ENCODE peak calls at places on chromosomes 3 and 15, in eight cellular contexts. L, I, R, B, G, U, O and K are unnamed samples.

GRCh38 chr15:89830622-89831021 is 16.0 kb upstream of the ANPEP start:
- DNase-seq in R (no peak), U (no peak), B (no peak), O (no peak), I (no peak), L (no peak), G (no peak), K (no peak)

GRCh38 chr3:148229107-148229506 is 468.6 kb upstream of the AGTR1 start:
- DNase-seq in O (no peak), I (no peak), R (no peak), G (no peak), B (no peak), U (no peak), L (no peak), K (no peak)

GRCh38 chr15:29428925-29429573 is 159.4 kb upstream of the NSMCE3 start:
- DNase-seq in G (no peak), I (no peak), O (no peak), U (no peak), L (no peak), B (no peak), R (no peak), K (no peak)

GRCh38 chr15:80179025-80179759 is 26.4 kb downstream of the FAH start:
- DNase-seq in R (no peak), O (peak; percentile 86), U (no peak), L (peak; percentile 93), I (no peak), G (peak; percentile 87), B (peak; percentile 34), K (peak; percentile 98)

GRCh38 chr3:87968668-87969067 is 90.1 kb downstream of the CGGBP1 start:
- DNase-seq in L (no peak), U (no peak), B (no peak), O (no peak), G (no peak), I (no peak), R (no peak), K (no peak)

GRCh38 chr3:120741837-120742197 is 499 bp downstream of the RABL3 start:
- DNase-seq in O (no peak), U (no peak), R (peak; percentile 18), G (peak; percentile 51), L (no peak), I (no peak), B (peak; percentile 26), K (no peak)

GRCh38 chr3:72309626-72310025 is 524.7 kb upstream of the PROK2 start:
- DNase-seq in I (no peak), R (no peak), U (no peak), O (no peak), L (no peak), G (no peak), B (no peak), K (no peak)

GRCh38 chr3:112134335-112135124 is 1.5 kb upstream of the GCSAM start:
- DNase-seq in L (peak; percentile 10), R (no peak), B (no peak), I (no peak), G (peak; percentile 30), U (no peak), O (peak; percentile 40), K (peak; percentile 6)

GRCh38 chr3:46574263-46574662 is 8.2 kb upstream of the LRRC2 start:
- DNase-seq in B (no peak), L (no peak), U (no peak), I (no peak), O (no peak), R (no peak), G (no peak), K (no peak)

GRCh38 chr3:164351126-164351525 is 727.2 kb downstream of the SI start:
- DNase-seq in G (no peak), R (no peak), U (no peak), I (no peak), O (peak; percentile 40), B (no peak), L (peak; percentile 23), K (peak; percentile 26)

GRCh38 chr3:126434264-126434590 is 39.5 kb downstream of the CFAP100 start:
- DNase-seq in L (no peak), B (peak; percentile 20), U (peak; percentile 11), I (peak; percentile 4), R (no peak), G (no peak), O (no peak), K (no peak)

GRCh38 chr3:107956991-107957467 is 133.8 kb downstream of the CD47 start:
- DNase-seq in B (peak; percentile 66), U (peak; percentile 51), L (peak; percentile 18), O (peak; percentile 84), R (no peak), G (peak; percentile 98), I (peak; percentile 84), K (peak; percentile 31)

GRCh38 chr3:36700537-36701248 is 63.7 kb downstream of the DCLK3 start:
- DNase-seq in O (peak; percentile 88), G (peak; percentile 87), L (peak; percentile 64), U (peak; percentile 23), I (peak; percentile 13), R (peak; percentile 33), B (no peak), K (peak; percentile 84)

GRCh38 chr15:58793862-58794261 is 22.8 kb downstream of the MINDY2 start:
- DNase-seq in R (no peak), B (no peak), L (peak; percentile 74), O (no peak), G (peak; percentile 32), I (no peak), U (no peak), K (peak; percentile 79)

GRCh38 chr15:75661041-75661778 is 13.5 kb downstream of the SNX33 start:
- DNase-seq in O (peak; percentile 97), B (peak; percentile 87), R (no peak), G (peak; percentile 93), I (peak; percentile 91), U (peak; percentile 78), L (peak; percentile 91), K (peak; percentile 96)
- H3K4me3 ChIP-seq in O (peak overlapping the region; percentile 52), B (no peak overlapping the region), R (no peak overlapping the region), G (peak overlapping the region; percentile 19), I (no peak overlapping the region), U (no peak overlapping the region), L (no peak overlapping the region), K (no peak overlapping the region)

GRCh38 chr3:10234526-10235230 is 13.6 kb upstream of the TATDN2 start:
- DNase-seq in U (no peak), R (no peak), B (no peak), L (no peak), G (no peak), O (no peak), I (no peak), K (no peak)
- H3K4me3 ChIP-seq in U (no peak overlapping the region), R (no peak overlapping the region), B (no peak overlapping the region), L (no peak overlapping the region), G (no peak overlapping the region), O (no peak overlapping the region), I (no peak overlapping the region), K (no peak overlapping the region)

DNA sequence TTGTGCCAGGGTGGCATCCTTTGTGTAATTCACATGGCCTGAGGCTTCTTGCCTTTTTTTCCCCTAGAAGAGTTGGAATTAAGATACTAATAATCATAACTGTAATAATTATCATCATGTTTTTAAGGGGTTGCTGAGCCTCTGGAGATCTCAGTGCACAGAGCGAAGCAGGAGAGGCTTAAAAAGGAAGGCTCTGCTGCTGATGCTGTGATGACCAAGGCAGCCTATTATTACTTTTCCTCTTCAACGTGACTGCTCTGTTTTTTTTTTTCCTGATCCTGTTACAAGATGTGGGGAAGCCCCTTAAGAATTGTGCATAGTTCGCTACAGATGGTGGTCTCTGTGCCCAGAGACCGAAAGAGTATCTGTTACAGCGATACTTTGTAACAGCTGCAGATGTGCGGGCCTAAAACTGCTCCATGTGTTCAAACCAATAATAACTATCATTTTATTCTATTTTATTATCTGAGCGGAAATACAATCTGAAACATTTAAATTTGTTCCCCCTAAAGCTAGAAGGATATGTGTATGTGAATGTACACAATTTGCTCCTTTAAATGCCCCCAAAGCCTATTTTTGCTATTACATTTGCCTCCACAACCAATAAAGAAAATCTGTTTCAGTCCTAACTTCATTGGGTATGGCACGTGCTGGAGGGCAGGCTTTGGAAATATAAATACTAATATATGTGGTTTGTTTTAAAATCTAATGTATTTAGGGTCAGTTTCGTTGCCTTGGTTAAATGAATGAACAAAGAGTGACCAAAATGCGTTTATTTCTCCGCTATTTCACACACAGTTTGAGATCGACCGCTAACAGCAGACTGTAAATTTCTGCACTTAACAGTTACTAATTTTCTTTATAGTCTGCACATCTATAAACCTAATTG is 4.6 kb downstream of the SHOX2 start:
- DNase-seq in R (no peak), O (no peak), G (no peak), I (no peak), B (no peak), U (no peak), L (no peak), K (no peak)
- H3K4me3 ChIP-seq in R (no peak overlapping the region), O (no peak overlapping the region), G (no peak overlapping the region), I (no peak overlapping the region), B (no peak overlapping the region), U (no peak overlapping the region), L (no peak overlapping the region), K (no peak overlapping the region)

GRCh38 chr15:40042791-40043320 is 3.9 kb upstream of the SRP14 start:
- DNase-seq in G (no peak), I (no peak), U (no peak), L (no peak), B (no peak), R (no peak), O (no peak), K (no peak)

GRCh38 chr15:40040770-40041169 is 1.8 kb upstream of the SRP14 start:
- DNase-seq in U (no peak), I (no peak), B (no peak), G (no peak), L (no peak), R (no peak), O (no peak), K (no peak)

GRCh38 chr15:40038267-40038653 is 721 bp downstream of the SRP14 start:
- DNase-seq in G (peak; percentile 35), B (no peak), L (peak; percentile 39), R (no peak), O (peak; percentile 68), I (no peak), U (no peak), K (peak; percentile 57)

GRCh38 chr15:40040293-40040635 is 1.3 kb upstream of the SRP14 start:
- DNase-seq in G (no peak), L (no peak), R (no peak), I (no peak), U (no peak), B (no peak), O (no peak), K (no peak)

GRCh38 chr15:40038654-40039543 is at the start of gene SRP14:
- DNase-seq in I (peak; percentile 92), R (peak; percentile 79), U (peak; percentile 96), B (peak; percentile 95), L (peak; percentile 88), O (peak; percentile 97), G (peak; percentile 94), K (peak; percentile 93)
- H3K4me3 ChIP-seq in I (peak within 1 kb of the TSS; percentile 99), R (peak within 1 kb of the TSS; percentile 96), U (peak within 1 kb of the TSS; percentile 94), B (peak within 1 kb of the TSS; percentile 83), L (peak within 1 kb of the TSS; percentile 74), O (peak within 1 kb of the TSS; percentile 92), G (peak within 1 kb of the TSS; percentile 90), K (peak within 1 kb of the TSS; percentile 96)

GRCh38 chr3:125050486-125051172 is 5.2 kb downstream of the HEG1 start:
- DNase-seq in O (no peak), B (no peak), L (no peak), R (no peak), U (no peak), G (no peak), I (no peak), K (no peak)
- H3K4me3 ChIP-seq in O (no peak overlapping the region), B (no peak overlapping the region), L (no peak overlapping the region), R (no peak overlapping the region), U (no peak overlapping the region), G (no peak overlapping the region), I (no peak overlapping the region), K (no peak overlapping the region)

GRCh38 chr3:170418422-170419300 is at the start of gene CLDN11:
- DNase-seq in U (no peak), I (peak; percentile 86), B (no peak), G (no peak), O (peak; percentile 25), L (peak; percentile 24), R (no peak), K (peak; percentile 59)
- H3K4me3 ChIP-seq in U (peak within 1 kb of the TSS; percentile 25), I (peak within 1 kb of the TSS; percentile 53), B (peak within 1 kb of the TSS; percentile 45), G (peak within 1 kb of the TSS; percentile 58), O (peak within 1 kb of the TSS; percentile 92), L (peak within 1 kb of the TSS; percentile 70), R (no peak within 1 kb of the TSS), K (peak within 1 kb of the TSS; percentile 85)